ENCODE peak calls at places on chromosomes 16 and 17, in seven cellular contexts. O is stimulated activated CD4-positive, alpha-beta T cell treated with anti-CD3 and anti-CD28 coated beads, TNF-alpha, amount 100 ng/mL, for 1 hour; U is GM12891; E is heart left ventricle; V is iris pigment epithelial cell; X is anterior cingulate cortex; M is caudate nucleus. Y is an unnamed sample.

GRCh38 chr16:66278604-66279262 is 87.8 kb upstream of the CDH5 start:
- DNase-seq in O (no peak), U (no peak), E (no peak), V (no peak), X (no peak), M (no peak), Y (no peak)

GRCh38 chr16:88616320-88616719 is 22.1 kb upstream of the IL17C start:
- DNase-seq in O (no peak), U (no peak), E (no peak), V (no peak), X (no peak), M (no peak), Y (no peak)

GRCh38 chr16:30028438-30029093 is 2.5 kb downstream of the TLCD3B start:
- DNase-seq in O (no peak), U (no peak), E (no peak), V (no peak), X (no peak), M (no peak), Y (no peak)

GRCh38 chr17:28743243-28744103 is at the start of gene TRAF4:
- DNase-seq in O (peak; percentile 70), U (peak; percentile 73), E (peak; percentile 88), V (peak; percentile 92), X (peak; percentile 62), M (peak; percentile 54), Y (peak; percentile 91)

GRCh38 chr16:89256651-89257254 is 39.2 kb downstream of the ZNF778 start:
- DNase-seq in O (peak; percentile 72), U (peak; percentile 43), E (peak; percentile 68), V (peak; percentile 40), X (peak; percentile 26), M (peak; percentile 47), Y (peak; percentile 40)

GRCh38 chr16:85028638-85029412 is 1.2 kb downstream of the KIAA0513 start:
- DNase-seq in O (peak; percentile 56), U (peak; percentile 48), E (peak; percentile 55), V (peak; percentile 32), X (no peak), M (no peak), Y (peak; percentile 54)

GRCh38 chr16:86882586-86883280 is 304.4 kb downstream of the FOXL1 start:
- DNase-seq in O (no peak), U (no peak), E (peak; percentile 82), V (peak; percentile 73), X (no peak), M (no peak), Y (no peak)

GRCh38 chr16:57800213-57801097 is 1.8 kb downstream of the KIFC3 start:
- DNase-seq in O (no peak), U (no peak), E (no peak), V (no peak), X (no peak), M (no peak), Y (no peak)

GRCh38 chr17:14308965-14309879 is 8.3 kb downstream of the HS3ST3B1 start:
- DNase-seq in O (peak; percentile 90), U (no peak), E (peak; percentile 95), V (peak; percentile 98), X (peak; percentile 13), M (peak; percentile 37), Y (peak; percentile 49)

GRCh38 chr17:74197801-74198200 is 5.7 kb upstream of the RPL38 start:
- DNase-seq in O (no peak), U (no peak), E (no peak), V (no peak), X (no peak), M (no peak), Y (no peak)

GRCh38 chr16:56257260-56257659 is 66.0 kb downstream of the GNAO1 start:
- DNase-seq in O (no peak), U (no peak), E (peak; percentile 90), V (no peak), X (no peak), M (no peak), Y (no peak)

GRCh38 chr16:22300427-22301071 is 3.3 kb downstream of the POLR3E start:
- DNase-seq in O (no peak), U (no peak), E (peak; percentile 81), V (peak; percentile 63), X (peak; percentile 25), M (peak; percentile 57), Y (peak; percentile 69)

GRCh38 chr17:75504347-75505151 is 10.8 kb downstream of the CASKIN2 start:
- DNase-seq in O (no peak), U (peak; percentile 93), E (peak; percentile 39), V (no peak), X (no peak), M (no peak), Y (peak; percentile 87)

GRCh38 chr16:49216593-49216992 is 65.0 kb downstream of the CBLN1 start:
- DNase-seq in O (no peak), U (no peak), E (no peak), V (no peak), X (no peak), M (no peak), Y (no peak)

GRCh38 chr17:80980397-80981061 is 11.1 kb upstream of the CHMP6 start:
- DNase-seq in O (peak; percentile 47), U (no peak), E (no peak), V (peak; percentile 26), X (no peak), M (no peak), Y (no peak)

GRCh38 chr16:65125322-65125721 is 3.5 kb upstream of the CDH11 start:
- DNase-seq in O (no peak), U (no peak), E (no peak), V (no peak), X (no peak), M (no peak), Y (no peak)

GRCh38 chr16:12494716-12495115 is 309.0 kb downstream of the CPPED1 start:
- DNase-seq in O (no peak), U (no peak), E (no peak), V (no peak), X (no peak), M (no peak), Y (no peak)

GRCh38 chr16:50093607-50094570 is 28.1 kb downstream of the HEATR3 start:
- DNase-seq in O (no peak), U (no peak), E (peak; percentile 74), V (no peak), X (no peak), M (peak; percentile 29), Y (peak; percentile 24)

GRCh38 chr17:3636908-3637373 is 381 bp downstream of the CTNS start:
- DNase-seq in O (no peak), U (no peak), E (no peak), V (no peak), X (no peak), M (no peak), Y (peak; percentile 33)

GRCh38 chr17:65885484-65885883 is 306.4 kb downstream of the CEP112 start:
- DNase-seq in O (no peak), U (no peak), E (no peak), V (no peak), X (no peak), M (no peak), Y (no peak)

GRCh38 chr16:13298676-13299075 is 397.3 kb downstream of the SHISA9 start:
- DNase-seq in O (no peak), U (no peak), E (no peak), V (no peak), X (no peak), M (no peak), Y (no peak)

GRCh38 chr17:79671387-79671752 is 59.4 kb upstream of the ENPP7 start:
- DNase-seq in O (no peak), U (no peak), E (no peak), V (no peak), X (no peak), M (no peak), Y (no peak)

GRCh38 chr17:4492762-4493561 is 5.7 kb upstream of the SPNS2 start:
- DNase-seq in O (no peak), U (no peak), E (no peak), V (peak; percentile 10), X (no peak), M (peak; percentile 51), Y (no peak)

GRCh38 chr17:35312346-35312745 is 61.1 kb downstream of the SLFN11 start:
- DNase-seq in O (no peak), U (no peak), E (no peak), V (no peak), X (no peak), M (no peak), Y (no peak)

Y was measured in GM13977.